ENCODE peak calls at places on chromosomes 13 and 19, in five cellular contexts. Q is trophoblast cell, E is H9, Z is H1, R is mesenchymal stem cell. X is an unnamed sample.

GRCh38 chr13:98955336-98955735 is 22.5 kb downstream of the DOCK9 start:
- DNase-seq in Q (peak; percentile 87), E (no peak), Z (no peak), R (no peak), X (no peak)

GRCh38 chr13:27117158-27117557 is 54.5 kb downstream of the USP12 start:
- DNase-seq in Q (no peak), E (no peak), Z (no peak), R (no peak), X (no peak)

GRCh38 chr13:110882228-110882627 is 32.6 kb downstream of the ANKRD10 start:
- DNase-seq in Q (no peak), E (no peak), Z (no peak), R (peak; percentile 75), X (no peak)

GRCh38 chr13:46667687-46668281 is 114.8 kb downstream of the LRCH1 start:
- DNase-seq in Q (no peak), E (no peak), Z (no peak), R (peak; percentile 60), X (no peak)

GRCh38 chr19:52307275-52307674 is 10.3 kb downstream of the ZNF480 start:
- DNase-seq in Q (peak; percentile 3), E (peak; percentile 51), Z (peak; percentile 53), R (peak; percentile 44), X (peak; percentile 20)

GRCh38 chr13:112990783-112991182 is 21.8 kb downstream of the MCF2L start:
- DNase-seq in Q (peak; percentile 96), E (peak; percentile 79), Z (no peak), R (no peak), X (no peak)

GRCh38 chr13:51895906-51896888 is 34.4 kb downstream of the CCDC70 start:
- DNase-seq in Q (peak; percentile 75), E (peak; percentile 68), Z (peak; percentile 69), R (peak; percentile 64), X (peak; percentile 26)

GRCh38 chr19:14439014-14439413 is 5.9 kb downstream of the PKN1 start:
- DNase-seq in Q (no peak), E (no peak), Z (no peak), R (no peak), X (no peak)

GRCh38 chr19:17091758-17092333 is 16.3 kb downstream of the MYO9B start:
- DNase-seq in Q (peak; percentile 31), E (no peak), Z (no peak), R (no peak), X (no peak)

GRCh38 chr13:113322043-113322461 is 25.0 kb downstream of the LAMP1 start:
- DNase-seq in Q (no peak), E (no peak), Z (no peak), R (no peak), X (no peak)

GRCh38 chr13:88622362-88622973 is 951.3 kb downstream of the SLITRK5 start:
- DNase-seq in Q (peak; percentile 38), E (no peak), Z (no peak), R (peak; percentile 60), X (no peak)

GRCh38 chr19:19615086-19615485 is 3.4 kb downstream of the PBX4 start:
- DNase-seq in Q (peak; percentile 63), E (no peak), Z (no peak), R (peak; percentile 25), X (no peak)

GRCh38 chr13:49641810-49642291 is 13.5 kb downstream of the ARL11 start:
- DNase-seq in Q (peak; percentile 81), E (no peak), Z (no peak), R (peak; percentile 70), X (no peak)

GRCh38 chr13:20819715-20820114 is 46.0 kb upstream of the EEF1AKMT1 start:
- DNase-seq in Q (no peak), E (no peak), Z (no peak), R (no peak), X (no peak)

GRCh38 chr19:7252364-7252763 is 41.9 kb downstream of the INSR start:
- DNase-seq in Q (no peak), E (no peak), Z (no peak), R (no peak), X (no peak)

GRCh38 chr13:79226938-79227337 is 179.1 kb downstream of the RBM26 start:
- DNase-seq in Q (no peak), E (no peak), Z (peak; percentile 50), R (no peak), X (no peak)

GRCh38 chr19:30228726-30229523 is 143.3 kb upstream of the ZNF536 start:
- DNase-seq in Q (no peak), E (no peak), Z (peak; percentile 58), R (no peak), X (no peak)

GRCh38 chr13:65892859-65893258 is 1337.3 kb downstream of the PCDH9 start:
- DNase-seq in Q (no peak), E (no peak), Z (no peak), R (no peak), X (no peak)

GRCh38 chr19:15161028-15161984 is 39.5 kb downstream of the NOTCH3 start:
- DNase-seq in Q (peak; percentile 71), E (no peak), Z (no peak), R (peak; percentile 23), X (no peak)

GRCh38 chr19:48671456-48671995 is 1.3 kb downstream of the NTN5 start:
- DNase-seq in Q (no peak), E (no peak), Z (no peak), R (no peak), X (no peak)

GRCh38 chr13:67063036-67063435 is 167.1 kb downstream of the PCDH9 start:
- DNase-seq in Q (no peak), E (no peak), Z (no peak), R (no peak), X (no peak)

GRCh38 chr13:112521073-112521685 is 66.8 kb downstream of the TUBGCP3 start:
- DNase-seq in Q (no peak), E (no peak), Z (peak; percentile 23), R (no peak), X (no peak)

GRCh38 chr13:74227476-74228158 is 93.4 kb upstream of the KLF12 start:
- DNase-seq in Q (no peak), E (no peak), Z (no peak), R (no peak), X (no peak)

GRCh38 chr13:74230984-74231443 is 96.8 kb upstream of the KLF12 start:
- DNase-seq in Q (no peak), E (no peak), Z (no peak), R (no peak), X (no peak)

GRCh38 chr13:74229242-74229641 is 95.0 kb upstream of the KLF12 start:
- DNase-seq in Q (no peak), E (no peak), Z (no peak), R (no peak), X (no peak)

GRCh38 chr13:74221752-74222151 is 87.5 kb upstream of the KLF12 start:
- DNase-seq in Q (peak; percentile 48), E (no peak), Z (no peak), R (no peak), X (no peak)

GRCh38 chr13:74226791-74227475 is 92.7 kb upstream of the KLF12 start:
- DNase-seq in Q (no peak), E (no peak), Z (no peak), R (no peak), X (no peak)
- H2BK12ac ChIP-seq in Q (no peak overlapping the region), E (no peak overlapping the region), Z (no peak overlapping the region), R (no peak overlapping the region), X (no peak overlapping the region)

DNA sequence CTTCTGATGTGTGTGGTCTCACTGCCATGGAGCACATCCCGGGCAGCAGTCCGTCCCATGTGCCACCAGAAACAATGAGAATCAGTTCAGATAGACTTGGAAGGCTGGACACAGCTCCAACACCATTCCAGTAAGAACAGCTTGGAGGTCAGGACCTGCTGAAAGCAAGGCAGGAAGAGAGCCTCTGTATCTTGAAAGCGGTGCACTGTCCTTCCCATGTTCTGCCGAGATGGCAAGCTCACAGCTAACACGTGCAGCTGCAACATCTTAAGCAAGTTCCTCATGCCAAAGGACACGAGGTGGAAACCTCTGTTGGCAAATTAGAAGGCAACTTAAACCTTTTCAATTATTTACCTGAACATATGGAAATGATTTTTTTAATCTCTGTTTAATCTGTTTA is 175.4 kb downstream of the DLEU7 start:
- DNase-seq in Q (no peak), E (no peak), Z (no peak), R (no peak), X (no peak)
- H4K91ac ChIP-seq in Q (no peak overlapping the region), E (no peak overlapping the region), Z (no peak overlapping the region), R (no peak overlapping the region), X (no peak overlapping the region)

DNA sequence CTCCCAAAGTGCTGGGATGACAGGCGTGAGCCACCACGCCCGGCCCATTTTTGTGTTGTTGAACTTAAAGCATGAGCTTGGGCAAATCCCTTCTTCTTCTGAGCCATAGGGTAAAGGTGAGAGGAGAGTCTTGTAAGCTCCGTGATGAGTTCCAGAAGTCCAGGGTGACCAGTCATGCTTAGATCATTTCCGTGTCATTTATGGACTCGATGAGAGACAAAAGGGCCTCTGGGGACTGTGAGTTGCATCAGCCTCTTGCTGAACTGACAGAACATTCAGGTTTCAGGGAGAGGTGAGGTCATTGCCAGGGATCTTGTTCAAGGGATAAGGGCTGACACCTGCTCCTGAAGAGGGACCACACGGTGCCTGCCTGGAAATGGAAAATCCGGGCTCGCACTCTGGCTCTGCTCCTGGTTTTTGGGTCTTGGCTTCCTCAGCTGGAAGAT is 53.6 kb downstream of the GADD45B start:
- DNase-seq in Q (peak; percentile 100), E (no peak), Z (no peak), R (peak; percentile 99), X (no peak)
- H3K4ac ChIP-seq in Q (no peak overlapping the region), E (no peak overlapping the region), Z (no peak overlapping the region), R (no peak overlapping the region), X (no peak overlapping the region)

GRCh38 chr13:70518081-70518480 is 409.8 kb upstream of the KLHL1 start:
- DNase-seq in Q (no peak), E (no peak), Z (no peak), R (peak; percentile 38), X (no peak)
- H2BK12ac ChIP-seq in Q (no peak overlapping the region), E (no peak overlapping the region), Z (no peak overlapping the region), R (no peak overlapping the region), X (no peak overlapping the region)